ENCODE peak calls at places on chromosomes 13 and 19, in seven cellular contexts. Q is anterior cingulate cortex; J is activated naive CD4-positive, alpha-beta T cell treated with anti-CD3 and anti-CD28 coated beads, Interleukin-2, amount 50 U/mL, for 16 hours; I is HEK293T; G is breast epithelium; U is stimulated activated CD8-positive, alpha-beta memory T cell treated with anti-CD3 and anti-CD28 coated beads, Interleukin-2, amount 100 ng/mL, for 48 hours; X is activated T-helper 1 cell treated with Interleukin-2 at 50 U/mL for 16 hours. B is an unnamed sample.

GRCh38 chr19:17090501-17091074 is 15.0 kb downstream of the MYO9B start:
- DNase-seq in I (no peak), X (no peak), Q (peak), J (peak), G (no peak), U (peak), B (no peak)

GRCh38 chr19:42021185-42021584 is 27.2 kb upstream of the ATP1A3 start:
- DNase-seq in X (no peak), G (no peak), U (no peak), Q (no peak), I (no peak), J (no peak), B (no peak)

GRCh38 chr13:29239653-29240525 is 355.6 kb downstream of the SLC7A1 start:
- DNase-seq in J (no peak), X (no peak), U (no peak), G (no peak), I (no peak), Q (no peak), B (no peak)

GRCh38 chr19:13865578-13866462 is 11.1 kb upstream of the NANOS3 start:
- DNase-seq in I (no peak), G (no peak), J (no peak), X (no peak), Q (peak), U (no peak), B (no peak)

GRCh38 chr19:53538378-53539109 is 599 bp downstream of the ZNF331 start:
- DNase-seq in I (no peak), Q (no peak), U (no peak), J (no peak), X (no peak), G (no peak), B (no peak)

GRCh38 chr13:26987614-26988013 is 184.0 kb downstream of the USP12 start:
- DNase-seq in Q (no peak), J (no peak), U (no peak), I (no peak), G (no peak), X (no peak), B (no peak)

GRCh38 chr13:46751811-46752635 is 44.9 kb downstream of the ESD start:
- DNase-seq in U (peak), Q (no peak), I (no peak), J (peak), X (peak), G (no peak), B (no peak)

GRCh38 chr19:30229524-30230174 is 142.5 kb upstream of the ZNF536 start:
- DNase-seq in Q (peak), G (no peak), X (no peak), J (no peak), I (peak), U (no peak), B (peak)

GRCh38 chr19:53772943-53773342 is 51.2 kb downstream of the NLRP12 start:
- DNase-seq in I (peak), G (peak), X (no peak), U (peak), Q (peak), J (peak), B (peak)

GRCh38 chr19:32258167-32258566 is 87.2 kb upstream of the ZNF507 start:
- DNase-seq in U (no peak), G (no peak), Q (no peak), I (no peak), X (no peak), J (no peak), B (no peak)

GRCh38 chr13:39411501-39411900 is 191.5 kb downstream of the LHFPL6 start:
- DNase-seq in J (no peak), U (no peak), I (no peak), X (no peak), G (no peak), Q (no peak), B (no peak)

GRCh38 chr13:113736258-113736731 is 22.7 kb upstream of the TMEM255B start:
- DNase-seq in X (no peak), J (no peak), U (no peak), Q (no peak), I (no peak), G (no peak), B (no peak)

GRCh38 chr13:110790371-110790770 is 76.9 kb downstream of the ING1 start:
- DNase-seq in U (no peak), J (no peak), X (no peak), Q (no peak), G (no peak), I (no peak), B (no peak)

GRCh38 chr13:72514141-72514540 is 213.3 kb downstream of the MZT1 start:
- DNase-seq in J (no peak), Q (no peak), I (no peak), G (no peak), X (no peak), U (no peak), B (no peak)

GRCh38 chr13:65112123-65113075 is 2117.7 kb downstream of the PCDH9 start:
- DNase-seq in I (no peak), X (no peak), J (no peak), Q (no peak), U (no peak), G (no peak), B (no peak)

GRCh38 chr19:53432088-53432661 is 391 bp downstream of the ZNF761 start:
- DNase-seq in X (no peak), G (no peak), I (peak), U (peak), J (peak), Q (no peak), B (peak)

GRCh38 chr13:39682310-39682709 is 26.8 kb downstream of the COG6 start:
- DNase-seq in X (no peak), J (no peak), U (no peak), I (no peak), G (no peak), Q (no peak), B (no peak)

GRCh38 chr19:9782282-9782681 is 13.7 kb upstream of the ZNF846 start:
- DNase-seq in U (no peak), Q (no peak), G (no peak), I (no peak), J (no peak), X (no peak), B (no peak)

GRCh38 chr13:99983401-99984133 is 2.0 kb downstream of the ZIC2 start:
- DNase-seq in U (no peak), G (no peak), Q (no peak), I (no peak), J (no peak), X (no peak), B (peak)

GRCh38 chr19:18659281-18660050 is 22.6 kb downstream of the KLHL26 start:
- DNase-seq in Q (no peak), U (no peak), J (no peak), G (no peak), X (no peak), I (no peak), B (peak)

GRCh38 chr19:42370068-42370520 is 20.0 kb downstream of the CNFN start:
- DNase-seq in U (no peak), X (no peak), G (no peak), Q (no peak), J (no peak), I (no peak), B (no peak)

GRCh38 chr13:101627556-101627943 is 175.1 kb downstream of the ITGBL1 start:
- DNase-seq in G (no peak), U (no peak), I (no peak), X (no peak), Q (no peak), J (no peak), B (no peak)

GRCh38 chr13:49938274-49938673 is 2.1 kb upstream of the SPRYD7 start:
- DNase-seq in I (no peak), J (no peak), U (no peak), Q (no peak), X (no peak), G (no peak), B (peak)

GRCh38 chr13:37241786-37242185 is 136.3 kb upstream of the CSNK1A1L start:
- DNase-seq in J (no peak), U (no peak), G (no peak), I (no peak), Q (no peak), X (no peak), B (no peak)

GRCh38 chr13:32585625-32586021 is 629 bp upstream of the PDS5B start:
- DNase-seq in G (no peak), Q (no peak), J (no peak), X (no peak), I (no peak), U (no peak), B (no peak)

GRCh38 chr13:40665061-40665753 is 1.2 kb downstream of the FOXO1 start:
- DNase-seq in J (peak), I (peak), Q (peak), X (no peak), G (peak), U (peak), B (no peak)

GRCh38 chr19:18294467-18294864 is 13.0 kb upstream of the JUND start:
- DNase-seq in Q (peak), U (peak), I (no peak), J (peak), X (peak), G (no peak), B (no peak)

GRCh38 chr19:33290956-33291622 is 11.2 kb downstream of the CEBPA start:
- DNase-seq in X (no peak), Q (no peak), U (no peak), J (no peak), G (no peak), I (no peak), B (no peak)

GRCh38 chr19:35555301-35556005 is 8.0 kb downstream of the ATP4A start:
- DNase-seq in U (no peak), G (no peak), I (peak), X (no peak), Q (no peak), J (no peak), B (peak)

GRCh38 chr13:85373322-85373721 is 425.9 kb downstream of the SLITRK6 start:
- DNase-seq in Q (no peak), J (no peak), I (no peak), G (no peak), U (no peak), X (no peak), B (no peak)

GRCh38 chr13:98688373-98688772 is 64.1 kb downstream of the SLC15A1 start:
- DNase-seq in U (no peak), I (no peak), J (no peak), Q (no peak), X (no peak), G (no peak), B (peak)

GRCh38 chr19:21765151-21765550 is 2.2 kb downstream of the ZNF100 start:
- DNase-seq in X (no peak), J (peak), U (no peak), Q (no peak), I (no peak), G (no peak), B (no peak)

GRCh38 chr19:5349041-5349440 is 8.4 kb upstream of the PTPRS start:
- DNase-seq in J (no peak), X (no peak), U (no peak), G (no peak), I (no peak), Q (no peak), B (no peak)

GRCh38 chr19:30884146-30884812 is 465.0 kb downstream of the TSHZ3 start:
- DNase-seq in U (no peak), J (no peak), G (no peak), Q (no peak), I (no peak), X (no peak), B (no peak)

GRCh38 chr13:36031490-36031889 is 99.7 kb downstream of the DCLK1 start:
- DNase-seq in I (no peak), Q (no peak), G (no peak), X (no peak), J (no peak), U (no peak), B (no peak)

GRCh38 chr13:44752184-44752583 is 176.1 kb upstream of the TSC22D1 start:
- DNase-seq in G (no peak), J (no peak), U (no peak), I (no peak), X (no peak), Q (no peak), B (no peak)